ENCODE peak calls at places on chromosomes 5 and 9, in four cellular contexts. One of them, this sample, is unnamed.

GRCh38 chr5:138696501-138696900 is 56.7 kb upstream of the CTNNA1 start:
- DNase-seq in GM12878: no peak
- DNase-seq in NB4: no peak
- DNase-seq in A549: no peak
- DNase-seq in this sample: peak

GRCh38 chr9:134455951-134456739 is 129.9 kb downstream of the RXRA start:
- DNase-seq in A549: peak
- DNase-seq in NB4: peak
- DNase-seq in GM12878: no peak
- DNase-seq in this sample: peak

GRCh38 chr5:56508249-56508648 is 275.1 kb upstream of the ANKRD55 start:
- DNase-seq in GM12878: no peak
- DNase-seq in A549: no peak
- DNase-seq in NB4: no peak
- DNase-seq in this sample: no peak

GRCh38 chr5:131064669-131065371 is 100.2 kb downstream of the HINT1 start:
- DNase-seq in A549: no peak
- DNase-seq in NB4: peak
- DNase-seq in GM12878: no peak
- DNase-seq in this sample: no peak

GRCh38 chr9:37283730-37284235 is 138.7 kb upstream of the GRHPR start:
- DNase-seq in NB4: peak
- DNase-seq in A549: peak
- DNase-seq in GM12878: peak
- DNase-seq in this sample: peak

GRCh38 chr9:134962065-134962997 is 44.6 kb upstream of the FCN1 start:
- DNase-seq in A549: no peak
- DNase-seq in GM12878: no peak
- DNase-seq in NB4: no peak
- DNase-seq in this sample: no peak

GRCh38 chr5:64147849-64148441 is 17.7 kb upstream of the RNF180 start:
- DNase-seq in NB4: peak
- DNase-seq in GM12878: no peak
- DNase-seq in A549: peak
- DNase-seq in this sample: peak

GRCh38 chr5:84673785-84674184 is 289.1 kb upstream of the EDIL3 start:
- DNase-seq in NB4: no peak
- DNase-seq in A549: no peak
- DNase-seq in GM12878: no peak
- DNase-seq in this sample: no peak

GRCh38 chr9:85401998-85402397 is 339.8 kb downstream of the AGTPBP1 start:
- DNase-seq in NB4: no peak
- DNase-seq in GM12878: no peak
- DNase-seq in A549: no peak
- DNase-seq in this sample: peak

GRCh38 chr5:157670662-157671591 is at the start of gene C5orf52:
- DNase-seq in GM12878: peak
- DNase-seq in A549: peak
- DNase-seq in NB4: peak
- DNase-seq in this sample: peak

GRCh38 chr9:110599468-110599867 is 19.9 kb upstream of the SVEP1 start:
- DNase-seq in NB4: peak
- DNase-seq in A549: no peak
- DNase-seq in GM12878: no peak
- DNase-seq in this sample: no peak

GRCh38 chr5:147576646-147577535 is 67.0 kb upstream of the DPYSL3 start:
- DNase-seq in GM12878: no peak
- DNase-seq in A549: peak
- DNase-seq in NB4: peak
- DNase-seq in this sample: peak

GRCh38 chr5:79263-79662 is 12.7 kb upstream of the PLEKHG4B start:
- DNase-seq in A549: no peak
- DNase-seq in NB4: no peak
- DNase-seq in GM12878: no peak
- DNase-seq in this sample: no peak

GRCh38 chr9:113929634-113930092 is 53.6 kb downstream of the ZNF618 start:
- DNase-seq in GM12878: no peak
- DNase-seq in NB4: no peak
- DNase-seq in A549: no peak
- DNase-seq in this sample: peak

GRCh38 chr5:124825250-124825982 is 79.0 kb upstream of the ZNF608 start:
- DNase-seq in NB4: no peak
- DNase-seq in GM12878: no peak
- DNase-seq in A549: no peak
- DNase-seq in this sample: no peak
- TF ChIP-seq MYC in NB4: no peak
- TF ChIP-seq MYC in GM12878: no peak
- TF ChIP-seq MYC in A549: no peak
- TF ChIP-seq MYC in this sample: no peak

GRCh38 chr5:75513841-75514240 is 2.1 kb downstream of the POLK start:
- DNase-seq in GM12878: no peak
- DNase-seq in NB4: no peak
- DNase-seq in A549: no peak
- DNase-seq in this sample: no peak

GRCh38 chr5:75510836-75511434 is 494 bp downstream of the CERT1 start:
- DNase-seq in NB4: no peak
- DNase-seq in GM12878: no peak
- DNase-seq in A549: peak
- DNase-seq in this sample: peak

GRCh38 chr5:75514323-75514722 is 2.6 kb downstream of the POLK start:
- DNase-seq in GM12878: no peak
- DNase-seq in A549: no peak
- DNase-seq in NB4: no peak
- DNase-seq in this sample: no peak

GRCh38 chr5:75511435-75512382 is at the start of the genes CERT1 and POLK:
- DNase-seq in NB4: peak
- DNase-seq in GM12878: peak
- DNase-seq in A549: peak
- DNase-seq in this sample: peak

DNA sequence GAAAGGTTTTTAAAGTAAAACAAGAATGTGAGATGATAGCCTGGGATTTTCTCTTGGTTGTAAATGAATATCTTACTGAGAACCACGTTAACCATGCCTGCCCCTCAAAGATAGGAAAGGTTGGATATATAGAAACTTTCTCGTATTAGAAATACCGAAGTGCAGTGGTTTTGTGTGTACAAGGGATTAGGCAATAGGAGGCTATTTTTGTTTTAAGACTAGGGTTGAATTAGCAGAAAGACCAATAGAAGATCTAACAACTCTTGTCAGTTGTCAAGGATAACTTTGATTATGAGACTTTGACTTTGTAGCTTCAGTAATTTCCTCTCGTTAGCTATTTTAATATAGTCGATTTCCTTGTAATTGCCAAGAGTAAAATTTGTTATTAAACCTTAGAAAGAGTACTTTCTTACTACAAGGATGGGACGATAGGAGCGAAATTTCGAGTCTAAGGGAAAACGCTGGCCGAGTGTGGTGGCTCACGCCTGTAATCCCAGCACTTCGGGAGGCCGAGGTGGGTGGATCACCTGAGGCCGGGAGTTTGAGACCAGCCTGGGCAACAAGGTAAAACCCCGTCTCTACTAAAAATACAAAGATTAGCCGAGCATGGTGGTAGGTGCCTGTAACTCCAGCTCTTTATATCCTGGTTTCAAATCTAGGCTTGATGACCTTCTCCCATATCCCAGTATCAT is 838 bp downstream of the POLK start:
- DNase-seq in A549: no peak
- DNase-seq in GM12878: no peak
- DNase-seq in NB4: peak
- DNase-seq in this sample: no peak
- TF ChIP-seq MYC in A549: no peak
- TF ChIP-seq MYC in GM12878: no peak
- TF ChIP-seq MYC in NB4: no peak
- TF ChIP-seq MYC in this sample: no peak

DNA sequence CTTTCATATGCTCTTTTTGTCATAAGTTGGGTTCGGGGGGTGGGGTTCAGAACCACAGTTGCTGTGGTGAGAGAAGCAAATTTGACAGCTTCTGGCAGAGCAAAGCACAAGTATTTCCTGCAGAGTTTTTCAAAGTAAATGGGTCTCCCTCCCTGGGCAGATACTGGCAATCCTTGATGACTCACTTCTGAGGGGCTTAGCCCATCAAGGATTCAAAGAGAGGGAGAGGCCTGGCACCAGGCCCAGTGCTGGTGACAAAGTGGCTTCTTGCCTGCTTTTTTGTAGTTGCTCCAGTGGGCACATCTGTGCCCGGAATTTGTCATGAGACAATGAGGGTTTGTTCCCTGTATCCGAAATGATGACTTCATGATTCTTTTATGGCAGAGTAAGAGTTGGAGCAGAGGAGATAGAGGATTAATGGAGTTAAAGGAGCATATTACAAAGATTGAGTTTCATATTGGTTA is 46.6 kb upstream of the TNC start:
- DNase-seq in NB4: no peak
- DNase-seq in GM12878: no peak
- DNase-seq in A549: no peak
- DNase-seq in this sample: no peak
- TF ChIP-seq MYC in NB4: no peak
- TF ChIP-seq MYC in GM12878: no peak
- TF ChIP-seq MYC in A549: no peak
- TF ChIP-seq MYC in this sample: no peak

GRCh38 chr5:159106193-159106568 is 6.5 kb upstream of the EBF1 start:
- DNase-seq in GM12878: no peak
- DNase-seq in NB4: peak
- DNase-seq in A549: no peak
- DNase-seq in this sample: no peak
- TF ChIP-seq MYC in GM12878: peak
- TF ChIP-seq MYC in NB4: no peak
- TF ChIP-seq MYC in A549: no peak
- TF ChIP-seq MYC in this sample: no peak

DNA sequence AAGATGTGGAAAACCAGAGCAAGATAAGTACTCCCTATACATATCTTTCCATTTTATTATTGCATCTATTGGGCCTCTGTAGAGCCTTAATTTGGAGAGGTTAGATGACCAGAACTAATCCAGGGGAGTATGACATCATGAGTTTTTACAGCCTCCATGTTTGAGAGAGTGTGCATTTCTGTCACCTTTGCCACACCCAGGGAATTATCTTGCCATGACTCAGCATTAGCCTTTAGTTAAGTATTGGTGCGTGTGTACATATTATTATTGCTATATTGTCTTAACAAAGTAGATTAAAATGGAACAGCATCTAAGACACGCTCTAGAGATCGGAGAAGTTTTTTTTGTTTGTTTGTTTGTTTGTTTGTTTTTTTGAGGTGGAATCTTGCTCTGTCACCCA is 27.6 kb downstream of the DIMT1 start:
- DNase-seq in GM12878: no peak
- DNase-seq in NB4: no peak
- DNase-seq in A549: peak
- DNase-seq in this sample: no peak
- TF ChIP-seq MYC in GM12878: no peak
- TF ChIP-seq MYC in NB4: no peak
- TF ChIP-seq MYC in A549: no peak
- TF ChIP-seq MYC in this sample: no peak

GRCh38 chr5:72646467-72646866 is 139.3 kb upstream of the ZNF366 start:
- DNase-seq in NB4: no peak
- DNase-seq in GM12878: no peak
- DNase-seq in A549: no peak
- DNase-seq in this sample: no peak
- TF ChIP-seq MYC in NB4: no peak
- TF ChIP-seq MYC in GM12878: no peak
- TF ChIP-seq MYC in A549: no peak
- TF ChIP-seq MYC in this sample: no peak

DNA sequence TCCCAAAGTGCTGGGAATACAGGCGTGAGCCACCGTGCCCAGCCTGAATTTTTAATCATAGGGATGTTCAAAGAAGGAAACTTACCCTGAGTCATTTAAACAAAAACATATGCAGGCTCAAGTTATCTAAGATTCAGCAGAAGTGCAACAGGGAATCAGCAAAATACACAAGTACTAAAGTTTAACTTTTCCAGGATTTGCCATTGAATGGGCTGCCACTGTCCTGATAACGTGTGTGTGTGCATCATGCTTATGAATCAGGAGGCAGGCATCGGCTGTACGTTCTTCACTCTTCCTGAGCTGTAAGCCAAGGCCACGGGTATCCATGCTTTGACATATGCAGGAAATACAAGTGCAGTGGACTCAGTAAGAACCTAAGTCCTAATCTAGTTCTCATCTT is 48.8 kb upstream of the FST start:
- DNase-seq in GM12878: no peak
- DNase-seq in NB4: no peak
- DNase-seq in A549: no peak
- DNase-seq in this sample: no peak
- TF ChIP-seq MYC in GM12878: no peak
- TF ChIP-seq MYC in NB4: no peak
- TF ChIP-seq MYC in A549: no peak
- TF ChIP-seq MYC in this sample: no peak

This sample was measured in endothelial cell of umbilical vein.